ENCODE peak calls at places on chromosomes 16 and 17, in four cellular contexts. W is NCI-H1048, S is neural crest cell, Z is NCI-H1092 treated with DMSO at 0.1 percent for 48 hours. L is an unnamed sample.

GRCh38 chr17:41338961-41339485 is 11.6 kb downstream of the KRT33A start:
- DNase-seq in W (no peak), S (no peak), Z (no peak), L (no peak)

GRCh38 chr17:40023590-40024292 is 8.5 kb downstream of the CSF3 start:
- DNase-seq in W (no peak), S (no peak), Z (peak; percentile 82), L (no peak)

GRCh38 chr17:72176902-72177660 is 56.3 kb downstream of the SOX9 start:
- DNase-seq in W (no peak), S (no peak), Z (peak; percentile 95), L (no peak)

GRCh38 chr17:55743103-55743679 is 7.7 kb upstream of the PCTP start:
- DNase-seq in W (no peak), S (no peak), Z (peak; percentile 15), L (no peak)

GRCh38 chr16:85112364-85112763 is at the start of gene CIBAR2:
- DNase-seq in W (no peak), S (peak; percentile 36), Z (no peak), L (no peak)

GRCh38 chr16:11303405-11304138 is 22.4 kb upstream of the PRM1 start:
- DNase-seq in W (no peak), S (no peak), Z (peak; percentile 33), L (no peak)

GRCh38 chr16:84339316-84339715 is 29.0 kb upstream of the ATP2C2 start:
- DNase-seq in W (no peak), S (no peak), Z (no peak), L (no peak)

GRCh38 chr17:37220609-37220953 is 155.2 kb upstream of the C17orf78 start:
- DNase-seq in W (no peak), S (no peak), Z (peak; percentile 6), L (no peak)

GRCh38 chr16:13036600-13036999 is 135.2 kb downstream of the SHISA9 start:
- DNase-seq in W (no peak), S (peak; percentile 72), Z (no peak), L (peak; percentile 66)

GRCh38 chr16:83356266-83356665 is 451.5 kb upstream of the HSBP1 start:
- DNase-seq in W (peak; percentile 19), S (peak; percentile 2), Z (peak; percentile 69), L (peak; percentile 57)

GRCh38 chr17:38916771-38917170 is 8.6 kb upstream of the LASP1NB start:
- DNase-seq in W (no peak), S (no peak), Z (no peak), L (no peak)

GRCh38 chr17:78490156-78490555 is 87.0 kb downstream of the DNAH17 start:
- DNase-seq in W (no peak), S (no peak), Z (peak; percentile 13), L (no peak)

GRCh38 chr17:37079735-37080134 is 131.0 kb downstream of the AATF start:
- DNase-seq in W (no peak), S (no peak), Z (no peak), L (no peak)

GRCh38 chr17:31060814-31061550 is 33.8 kb upstream of the NF1 start:
- DNase-seq in W (no peak), S (no peak), Z (no peak), L (no peak)

GRCh38 chr16:21283521-21284289 is 5.6 kb upstream of the CRYM start:
- DNase-seq in W (no peak), S (peak; percentile 71), Z (peak; percentile 35), L (no peak)

GRCh38 chr16:11395008-11395948 is 50.0 kb downstream of the RMI2 start:
- DNase-seq in W (no peak), S (no peak), Z (no peak), L (no peak)

GRCh38 chr17:31067699-31068184 is 27.0 kb upstream of the NF1 start:
- DNase-seq in W (no peak), S (no peak), Z (no peak), L (no peak)

GRCh38 chr17:7807206-7807605 is 26.8 kb upstream of the KDM6B start:
- DNase-seq in W (no peak), S (no peak), Z (no peak), L (no peak)

GRCh38 chr16:10169031-10169430 is 13.2 kb downstream of the GRIN2A start:
- DNase-seq in W (no peak), S (no peak), Z (no peak), L (no peak)

GRCh38 chr17:4247361-4247980 is 16.3 kb downstream of the ANKFY1 start:
- DNase-seq in W (no peak), S (no peak), Z (peak; percentile 6), L (no peak)

GRCh38 chr17:75327757-75328156 is 38.5 kb upstream of the SLC25A19 start:
- DNase-seq in W (no peak), S (no peak), Z (no peak), L (no peak)

GRCh38 chr17:235831-236640 is 54.6 kb upstream of the DOC2B start:
- DNase-seq in W (no peak), S (no peak), Z (no peak), L (no peak)

GRCh38 chr16:69187387-69187890 is 475 bp downstream of the SNTB2 start:
- DNase-seq in W (no peak), S (peak; percentile 38), Z (peak; percentile 72), L (peak; percentile 6)

GRCh38 chr16:80806957-80807356 is 2.6 kb upstream of the CDYL2 start:
- DNase-seq in W (no peak), S (no peak), Z (no peak), L (no peak)

GRCh38 chr17:44976198-44976597 is 8.1 kb upstream of the C1QL1 start:
- DNase-seq in W (no peak), S (no peak), Z (no peak), L (no peak)

GRCh38 chr17:29149431-29150064 is 30.6 kb downstream of the MYO18A start:
- DNase-seq in W (no peak), S (no peak), Z (no peak), L (no peak)

GRCh38 chr17:82775033-82775823 is 23.4 kb downstream of the TBCD start:
- DNase-seq in W (peak; percentile 9), S (peak; percentile 61), Z (peak; percentile 34), L (no peak)

GRCh38 chr17:2191227-2191626 is 112.4 kb downstream of the SMG6 start:
- DNase-seq in W (no peak), S (no peak), Z (no peak), L (no peak)

GRCh38 chr16:84239910-84240309 is at the start of gene KCNG4:
- DNase-seq in W (no peak), S (no peak), Z (no peak), L (no peak)

GRCh38 chr17:67557921-67558320 is 159.8 kb upstream of the NOL11 start:
- DNase-seq in W (no peak), S (no peak), Z (no peak), L (no peak)

GRCh38 chr17:58325289-58325726 is 3.3 kb downstream of the TSPOAP1 start:
- DNase-seq in W (peak; percentile 35), S (no peak), Z (no peak), L (no peak)

GRCh38 chr17:10398352-10398751 is 23.4 kb downstream of the MYH8 start:
- DNase-seq in W (no peak), S (no peak), Z (no peak), L (no peak)

GRCh38 chr16:80055831-80056230 is 455.3 kb upstream of the MAF start:
- DNase-seq in W (no peak), S (no peak), Z (no peak), L (no peak)

L was measured in NT2/D1.